ENCODE peak calls at places on chromosomes 3 and 15, in ten cellular contexts. D is epithelial cell of esophagus; Y is pancreas; B is choroid plexus epithelial cell; M is naive thymus-derived CD4-positive, alpha-beta T cell; F is uterus; E is cardiac fibroblast; J is fibroblast of the aortic adventitia; W is small intestine; G is endodermal cell. A is an unnamed sample.

GRCh38 chr15:29682361-29682760 is 139.9 kb downstream of the TJP1 start:
- DNase-seq in J (no peak), B (no peak), G (no peak), W (no peak), F (no peak), D (no peak), M (no peak), Y (no peak), E (no peak), A (no peak)

GRCh38 chr3:42247576-42248027 is 18.4 kb downstream of the CCK start:
- DNase-seq in D (peak; percentile 67), J (peak; percentile 73), B (peak; percentile 80), F (no peak), W (peak; percentile 70), G (peak; percentile 88), E (peak; percentile 74), Y (peak; percentile 72), M (peak; percentile 59), A (peak; percentile 20)

GRCh38 chr3:61371123-61371522 is 119.9 kb upstream of the FHIT start:
- DNase-seq in Y (no peak), M (peak; percentile 11), F (no peak), B (peak; percentile 15), W (peak; percentile 7), J (no peak), G (peak; percentile 64), E (peak; percentile 1), D (peak; percentile 7), A (no peak)

GRCh38 chr3:189270248-189270832 is 98.6 kb downstream of the TPRG1 start:
- DNase-seq in Y (peak; percentile 59), F (peak; percentile 20), J (peak; percentile 88), M (peak; percentile 32), B (peak; percentile 89), W (peak; percentile 75), G (peak; percentile 85), D (peak; percentile 96), E (peak; percentile 87), A (peak; percentile 95)

GRCh38 chr3:57179580-57180410 is 14.6 kb upstream of the IL17RD start:
- DNase-seq in Y (no peak), E (peak; percentile 44), D (peak; percentile 47), F (no peak), G (no peak), W (peak; percentile 13), M (no peak), B (peak; percentile 67), J (peak; percentile 42), A (no peak)

GRCh38 chr3:186142556-186142955 is 33.7 kb upstream of the ETV5 start:
- DNase-seq in W (no peak), M (no peak), J (peak; percentile 13), G (no peak), Y (no peak), F (no peak), E (no peak), D (no peak), B (peak; percentile 36), A (no peak)

GRCh38 chr3:196969001-196969659 is 497 bp upstream of the PIGZ start:
- DNase-seq in D (peak; percentile 34), M (peak; percentile 26), E (peak; percentile 29), J (no peak), B (no peak), Y (no peak), G (peak; percentile 75), W (peak; percentile 23), F (no peak), A (peak; percentile 47)

GRCh38 chr15:67149068-67149841 is 83.9 kb downstream of the SMAD3 start:
- DNase-seq in B (no peak), J (no peak), W (no peak), D (no peak), M (no peak), F (no peak), G (no peak), E (no peak), Y (no peak), A (no peak)

DNA sequence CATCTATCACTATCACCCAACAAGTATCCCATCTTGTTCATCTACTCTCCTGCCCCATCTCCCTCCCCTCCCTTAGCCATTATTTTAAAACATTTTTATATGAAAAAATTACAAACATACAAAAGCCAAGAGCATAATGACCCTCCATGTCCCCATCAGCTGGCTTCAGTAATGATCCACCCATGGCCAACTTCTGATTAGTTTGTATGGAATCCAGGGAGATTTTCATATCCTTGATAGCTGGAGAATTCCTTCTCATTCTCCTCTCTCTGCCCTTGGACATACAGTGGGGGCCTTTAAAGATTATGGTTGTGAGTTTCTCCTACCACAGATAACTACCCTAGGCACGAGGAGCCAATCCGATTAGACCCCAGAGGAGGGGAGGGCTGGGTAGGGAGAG is 40.2 kb downstream of the IRAK2 start:
- DNase-seq in W (no peak), M (no peak), F (no peak), B (no peak), E (peak; percentile 45), Y (no peak), J (peak; percentile 46), D (no peak), G (no peak), A (no peak)
- H3K4me3 ChIP-seq in W (no peak overlapping the region), M (no peak overlapping the region), F (no peak overlapping the region), B (no peak overlapping the region), E (no peak overlapping the region), Y (no peak overlapping the region), J (no peak overlapping the region), D (no peak overlapping the region), G (no peak overlapping the region), A (no peak overlapping the region)

GRCh38 chr3:112338021-112338726 is 5.2 kb downstream of the CD200 start:
- DNase-seq in W (no peak), B (no peak), D (peak; percentile 22), Y (no peak), J (peak; percentile 48), M (no peak), F (no peak), E (peak; percentile 38), G (no peak), A (no peak)

GRCh38 chr3:112333386-112334334 is 704 bp downstream of the CD200 start:
- DNase-seq in J (peak; percentile 75), D (no peak), E (peak; percentile 56), Y (no peak), W (peak; percentile 11), B (peak; percentile 74), M (peak; percentile 25), F (peak; percentile 33), G (peak; percentile 76), A (no peak)

GRCh38 chr3:112333002-112333385 is at the start of gene CD200:
- DNase-seq in J (no peak), G (peak; percentile 90), Y (no peak), F (peak; percentile 74), W (peak; percentile 47), D (peak; percentile 20), B (peak; percentile 67), E (peak; percentile 62), M (peak; percentile 42), A (peak; percentile 45)

GRCh38 chr3:112338727-112339056 is 5.7 kb downstream of the CD200 start:
- DNase-seq in M (no peak), F (no peak), G (no peak), W (no peak), E (no peak), J (no peak), B (no peak), D (no peak), Y (no peak), A (no peak)

DNA sequence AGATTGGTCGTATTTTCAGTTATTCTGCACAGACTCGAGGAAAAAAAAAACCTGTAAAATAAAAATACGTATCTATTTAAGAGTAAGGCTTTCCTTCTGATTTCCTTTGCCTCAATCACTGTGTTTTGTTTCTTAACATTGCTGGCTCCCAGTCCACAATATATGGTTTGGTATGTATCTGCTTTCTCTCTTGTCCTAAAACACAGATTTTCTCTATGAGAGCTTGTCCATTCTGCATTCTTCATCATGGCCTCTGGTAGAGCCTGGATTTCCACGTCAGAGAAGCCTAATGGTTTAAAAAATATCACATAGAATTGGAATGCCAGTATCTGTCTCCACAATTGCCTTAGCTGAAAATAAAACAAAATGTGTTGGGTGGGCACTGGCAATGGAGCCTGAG is 1.8 kb downstream of the CD200 start:
- DNase-seq in D (no peak), J (peak; percentile 70), M (no peak), G (no peak), Y (no peak), W (no peak), E (no peak), B (peak; percentile 60), F (no peak), A (no peak)
- H3K4me3 ChIP-seq in D (no peak overlapping the region), J (peak overlapping the region; percentile 68), M (no peak overlapping the region), G (peak overlapping the region; percentile 97), Y (no peak overlapping the region), W (peak overlapping the region; percentile 20), E (peak overlapping the region; percentile 73), B (peak overlapping the region; percentile 69), F (peak overlapping the region; percentile 55), A (no peak overlapping the region)

GRCh38 chr3:50355829-50356552 is 3.3 kb downstream of the TMEM115 start:
- DNase-seq in W (no peak), M (no peak), B (no peak), D (no peak), Y (peak; percentile 46), F (no peak), G (no peak), J (no peak), E (no peak), A (no peak)

GRCh38 chr3:50358355-50358926 is 880 bp downstream of the TMEM115 start:
- DNase-seq in F (no peak), Y (peak; percentile 56), M (no peak), J (no peak), G (no peak), B (no peak), W (no peak), D (no peak), E (no peak), A (no peak)

GRCh38 chr3:50358927-50359759 is at the start of gene TMEM115:
- DNase-seq in J (peak; percentile 99), W (peak; percentile 99), Y (peak; percentile 96), G (peak; percentile 99), B (peak; percentile 100), F (peak; percentile 99), M (peak; percentile 97), D (peak; percentile 99), E (peak; percentile 99), A (peak; percentile 95)

GRCh38 chr3:50356553-50356952 is 2.8 kb downstream of the TMEM115 start:
- DNase-seq in F (no peak), M (no peak), E (peak; percentile 49), B (no peak), J (peak; percentile 40), Y (peak; percentile 44), G (no peak), W (peak; percentile 95), D (peak; percentile 44), A (peak; percentile 44)

DNA sequence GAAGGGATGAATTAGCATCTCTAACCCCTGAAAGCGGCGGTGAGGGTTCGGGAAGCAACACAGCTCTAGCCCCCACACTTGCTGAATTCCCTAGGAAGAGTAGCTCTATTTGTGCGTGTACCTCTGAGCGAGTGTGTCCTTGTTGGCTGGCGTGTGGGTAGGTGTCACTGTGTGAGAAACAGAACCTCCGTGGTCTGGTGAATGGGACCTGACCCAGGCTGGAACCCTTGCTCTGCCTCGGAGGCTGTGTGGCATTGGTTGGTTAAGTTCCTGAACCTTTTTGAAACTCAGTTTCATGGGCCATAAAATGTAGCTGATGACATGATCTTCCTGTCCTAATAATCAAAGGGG is 414 bp upstream of the TMEM115 start:
- DNase-seq in G (no peak), W (no peak), B (no peak), F (no peak), J (no peak), M (no peak), D (no peak), E (no peak), Y (no peak), A (no peak)
- H3K4me3 ChIP-seq in G (peak overlapping the region; percentile 90), W (no peak overlapping the region), B (peak overlapping the region; percentile 53), F (no peak overlapping the region), J (peak overlapping the region; percentile 55), M (peak overlapping the region; percentile 88), D (peak overlapping the region; percentile 77), E (peak overlapping the region; percentile 94), Y (no peak overlapping the region), A (peak overlapping the region; percentile 76)

GRCh38 chr3:105837143-105837740 is 31.6 kb downstream of the CBLB start:
- DNase-seq in B (peak; percentile 61), W (no peak), F (no peak), Y (no peak), E (peak; percentile 41), D (no peak), J (no peak), M (no peak), G (no peak), A (no peak)
- H3K4me3 ChIP-seq in B (no peak overlapping the region), W (no peak overlapping the region), F (no peak overlapping the region), Y (no peak overlapping the region), E (no peak overlapping the region), D (no peak overlapping the region), J (no peak overlapping the region), M (no peak overlapping the region), G (no peak overlapping the region), A (no peak overlapping the region)

A was measured in MG63.